ENCODE peak calls at places on chromosomes 6 and 20, in nine cellular contexts. One of them, this sample, is unnamed.

GRCh38 chr6:148367418-148368024 is 24.9 kb downstream of the SASH1 start:
- DNase-seq in stimulated activated naive CD8-positive, alpha-beta T cell treated with anti-CD3 and anti-CD28 coated beads, Interleukin-15, Interleukin-2, amounts not matched to agents 100 U/mL and 50 U/mL, for 24 hours: no peak
- DNase-seq in heart right ventricle: peak; percentile 85
- DNase-seq in CD8-positive, alpha-beta memory T cell: no peak
- DNase-seq in hypothalamus: no peak
- DNase-seq in substantia nigra: no peak
- DNase-seq in HCEC 1CT: peak; percentile 57
- DNase-seq in T-helper 2 cell: no peak
- DNase-seq in neural crest cell: no peak
- DNase-seq in this sample: no peak

GRCh38 chr20:9301129-9302072 is 213.0 kb upstream of the LAMP5 start:
- DNase-seq in CD8-positive, alpha-beta memory T cell: no peak
- DNase-seq in heart right ventricle: peak; percentile 50
- DNase-seq in HCEC 1CT: peak; percentile 51
- DNase-seq in substantia nigra: no peak
- DNase-seq in hypothalamus: peak; percentile 15
- DNase-seq in T-helper 2 cell: no peak
- DNase-seq in neural crest cell: no peak
- DNase-seq in stimulated activated naive CD8-positive, alpha-beta T cell treated with anti-CD3 and anti-CD28 coated beads, Interleukin-15, Interleukin-2, amounts not matched to agents 100 U/mL and 50 U/mL, for 24 hours: no peak
- DNase-seq in this sample: peak; percentile 16

GRCh38 chr6:7723041-7723447 is 2.9 kb upstream of the BMP6 start:
- DNase-seq in hypothalamus: peak; percentile 44
- DNase-seq in T-helper 2 cell: no peak
- DNase-seq in substantia nigra: no peak
- DNase-seq in heart right ventricle: peak; percentile 85
- DNase-seq in neural crest cell: peak; percentile 78
- DNase-seq in stimulated activated naive CD8-positive, alpha-beta T cell treated with anti-CD3 and anti-CD28 coated beads, Interleukin-15, Interleukin-2, amounts not matched to agents 100 U/mL and 50 U/mL, for 24 hours: peak; percentile 74
- DNase-seq in CD8-positive, alpha-beta memory T cell: peak; percentile 59
- DNase-seq in HCEC 1CT: peak; percentile 73
- DNase-seq in this sample: peak; percentile 35

GRCh38 chr6:170444056-170444505 is 109.0 kb downstream of the PSMB1 start:
- DNase-seq in HCEC 1CT: no peak
- DNase-seq in stimulated activated naive CD8-positive, alpha-beta T cell treated with anti-CD3 and anti-CD28 coated beads, Interleukin-15, Interleukin-2, amounts not matched to agents 100 U/mL and 50 U/mL, for 24 hours: no peak
- DNase-seq in heart right ventricle: no peak
- DNase-seq in T-helper 2 cell: no peak
- DNase-seq in substantia nigra: no peak
- DNase-seq in neural crest cell: no peak
- DNase-seq in CD8-positive, alpha-beta memory T cell: no peak
- DNase-seq in hypothalamus: no peak
- DNase-seq in this sample: no peak

GRCh38 chr6:135601857-135602256 is 104.3 kb upstream of the AHI1 start:
- DNase-seq in hypothalamus: no peak
- DNase-seq in T-helper 2 cell: no peak
- DNase-seq in stimulated activated naive CD8-positive, alpha-beta T cell treated with anti-CD3 and anti-CD28 coated beads, Interleukin-15, Interleukin-2, amounts not matched to agents 100 U/mL and 50 U/mL, for 24 hours: no peak
- DNase-seq in heart right ventricle: no peak
- DNase-seq in substantia nigra: no peak
- DNase-seq in HCEC 1CT: no peak
- DNase-seq in neural crest cell: no peak
- DNase-seq in CD8-positive, alpha-beta memory T cell: no peak
- DNase-seq in this sample: no peak

GRCh38 chr6:55176958-55177357 is 2.6 kb downstream of the HCRTR2 start:
- DNase-seq in HCEC 1CT: no peak
- DNase-seq in heart right ventricle: no peak
- DNase-seq in substantia nigra: no peak
- DNase-seq in T-helper 2 cell: no peak
- DNase-seq in stimulated activated naive CD8-positive, alpha-beta T cell treated with anti-CD3 and anti-CD28 coated beads, Interleukin-15, Interleukin-2, amounts not matched to agents 100 U/mL and 50 U/mL, for 24 hours: no peak
- DNase-seq in hypothalamus: no peak
- DNase-seq in CD8-positive, alpha-beta memory T cell: no peak
- DNase-seq in neural crest cell: no peak
- DNase-seq in this sample: no peak

GRCh38 chr20:58903636-58904035 is 51.1 kb downstream of the GNAS start:
- DNase-seq in HCEC 1CT: no peak
- DNase-seq in substantia nigra: no peak
- DNase-seq in stimulated activated naive CD8-positive, alpha-beta T cell treated with anti-CD3 and anti-CD28 coated beads, Interleukin-15, Interleukin-2, amounts not matched to agents 100 U/mL and 50 U/mL, for 24 hours: no peak
- DNase-seq in heart right ventricle: no peak
- DNase-seq in hypothalamus: no peak
- DNase-seq in T-helper 2 cell: no peak
- DNase-seq in CD8-positive, alpha-beta memory T cell: no peak
- DNase-seq in neural crest cell: no peak
- DNase-seq in this sample: no peak

GRCh38 chr6:119241124-119241491 is 108.5 kb downstream of the MAN1A1 start:
- DNase-seq in HCEC 1CT: peak; percentile 14
- DNase-seq in stimulated activated naive CD8-positive, alpha-beta T cell treated with anti-CD3 and anti-CD28 coated beads, Interleukin-15, Interleukin-2, amounts not matched to agents 100 U/mL and 50 U/mL, for 24 hours: no peak
- DNase-seq in heart right ventricle: peak; percentile 36
- DNase-seq in hypothalamus: no peak
- DNase-seq in T-helper 2 cell: no peak
- DNase-seq in CD8-positive, alpha-beta memory T cell: no peak
- DNase-seq in neural crest cell: no peak
- DNase-seq in substantia nigra: no peak
- DNase-seq in this sample: no peak

GRCh38 chr6:16539086-16539931 is 222.0 kb downstream of the ATXN1 start:
- DNase-seq in hypothalamus: no peak
- DNase-seq in T-helper 2 cell: no peak
- DNase-seq in substantia nigra: no peak
- DNase-seq in HCEC 1CT: no peak
- DNase-seq in heart right ventricle: no peak
- DNase-seq in CD8-positive, alpha-beta memory T cell: no peak
- DNase-seq in stimulated activated naive CD8-positive, alpha-beta T cell treated with anti-CD3 and anti-CD28 coated beads, Interleukin-15, Interleukin-2, amounts not matched to agents 100 U/mL and 50 U/mL, for 24 hours: no peak
- DNase-seq in neural crest cell: no peak
- DNase-seq in this sample: no peak

GRCh38 chr20:25553819-25554296 is 31.5 kb downstream of the NINL start:
- DNase-seq in stimulated activated naive CD8-positive, alpha-beta T cell treated with anti-CD3 and anti-CD28 coated beads, Interleukin-15, Interleukin-2, amounts not matched to agents 100 U/mL and 50 U/mL, for 24 hours: no peak
- DNase-seq in HCEC 1CT: peak; percentile 22
- DNase-seq in CD8-positive, alpha-beta memory T cell: no peak
- DNase-seq in neural crest cell: no peak
- DNase-seq in hypothalamus: no peak
- DNase-seq in T-helper 2 cell: no peak
- DNase-seq in substantia nigra: no peak
- DNase-seq in heart right ventricle: no peak
- DNase-seq in this sample: no peak

GRCh38 chr6:11804706-11805105 is 26.1 kb upstream of the ADTRP start:
- DNase-seq in hypothalamus: no peak
- DNase-seq in stimulated activated naive CD8-positive, alpha-beta T cell treated with anti-CD3 and anti-CD28 coated beads, Interleukin-15, Interleukin-2, amounts not matched to agents 100 U/mL and 50 U/mL, for 24 hours: no peak
- DNase-seq in CD8-positive, alpha-beta memory T cell: no peak
- DNase-seq in substantia nigra: no peak
- DNase-seq in heart right ventricle: no peak
- DNase-seq in HCEC 1CT: no peak
- DNase-seq in T-helper 2 cell: no peak
- DNase-seq in neural crest cell: no peak
- DNase-seq in this sample: no peak

GRCh38 chr20:57442160-57442887 is 51.1 kb downstream of the RBM38 start:
- DNase-seq in heart right ventricle: no peak
- DNase-seq in hypothalamus: no peak
- DNase-seq in stimulated activated naive CD8-positive, alpha-beta T cell treated with anti-CD3 and anti-CD28 coated beads, Interleukin-15, Interleukin-2, amounts not matched to agents 100 U/mL and 50 U/mL, for 24 hours: no peak
- DNase-seq in T-helper 2 cell: no peak
- DNase-seq in neural crest cell: no peak
- DNase-seq in substantia nigra: no peak
- DNase-seq in CD8-positive, alpha-beta memory T cell: no peak
- DNase-seq in HCEC 1CT: no peak
- DNase-seq in this sample: no peak

GRCh38 chr20:43539975-43540672 is 18.7 kb upstream of the SGK2 start:
- DNase-seq in T-helper 2 cell: no peak
- DNase-seq in CD8-positive, alpha-beta memory T cell: no peak
- DNase-seq in stimulated activated naive CD8-positive, alpha-beta T cell treated with anti-CD3 and anti-CD28 coated beads, Interleukin-15, Interleukin-2, amounts not matched to agents 100 U/mL and 50 U/mL, for 24 hours: no peak
- DNase-seq in HCEC 1CT: no peak
- DNase-seq in neural crest cell: no peak
- DNase-seq in substantia nigra: no peak
- DNase-seq in hypothalamus: no peak
- DNase-seq in heart right ventricle: no peak
- DNase-seq in this sample: no peak

GRCh38 chr6:22250486-22250885 is 46.4 kb downstream of the PRL start:
- DNase-seq in CD8-positive, alpha-beta memory T cell: no peak
- DNase-seq in T-helper 2 cell: no peak
- DNase-seq in neural crest cell: no peak
- DNase-seq in HCEC 1CT: no peak
- DNase-seq in stimulated activated naive CD8-positive, alpha-beta T cell treated with anti-CD3 and anti-CD28 coated beads, Interleukin-15, Interleukin-2, amounts not matched to agents 100 U/mL and 50 U/mL, for 24 hours: no peak
- DNase-seq in heart right ventricle: no peak
- DNase-seq in hypothalamus: no peak
- DNase-seq in substantia nigra: no peak
- DNase-seq in this sample: no peak

GRCh38 chr20:5766085-5766764 is 16.0 kb downstream of the SHLD1 start:
- DNase-seq in heart right ventricle: no peak
- DNase-seq in substantia nigra: no peak
- DNase-seq in neural crest cell: no peak
- DNase-seq in stimulated activated naive CD8-positive, alpha-beta T cell treated with anti-CD3 and anti-CD28 coated beads, Interleukin-15, Interleukin-2, amounts not matched to agents 100 U/mL and 50 U/mL, for 24 hours: no peak
- DNase-seq in HCEC 1CT: no peak
- DNase-seq in CD8-positive, alpha-beta memory T cell: no peak
- DNase-seq in hypothalamus: no peak
- DNase-seq in T-helper 2 cell: no peak
- DNase-seq in this sample: peak; percentile 25

GRCh38 chr20:38430679-38431325 is 4.3 kb downstream of the SNHG17 start:
- DNase-seq in neural crest cell: no peak
- DNase-seq in hypothalamus: no peak
- DNase-seq in T-helper 2 cell: no peak
- DNase-seq in substantia nigra: no peak
- DNase-seq in HCEC 1CT: no peak
- DNase-seq in stimulated activated naive CD8-positive, alpha-beta T cell treated with anti-CD3 and anti-CD28 coated beads, Interleukin-15, Interleukin-2, amounts not matched to agents 100 U/mL and 50 U/mL, for 24 hours: no peak
- DNase-seq in heart right ventricle: no peak
- DNase-seq in CD8-positive, alpha-beta memory T cell: no peak
- DNase-seq in this sample: no peak

GRCh38 chr20:51628533-51629398 is 86.2 kb upstream of the NFATC2 start:
- DNase-seq in HCEC 1CT: no peak
- DNase-seq in CD8-positive, alpha-beta memory T cell: no peak
- DNase-seq in neural crest cell: no peak
- DNase-seq in stimulated activated naive CD8-positive, alpha-beta T cell treated with anti-CD3 and anti-CD28 coated beads, Interleukin-15, Interleukin-2, amounts not matched to agents 100 U/mL and 50 U/mL, for 24 hours: no peak
- DNase-seq in heart right ventricle: peak; percentile 20
- DNase-seq in substantia nigra: no peak
- DNase-seq in hypothalamus: no peak
- DNase-seq in T-helper 2 cell: no peak
- DNase-seq in this sample: no peak

GRCh38 chr6:158793432-158793831 is 25.7 kb downstream of the EZR start:
- DNase-seq in substantia nigra: no peak
- DNase-seq in HCEC 1CT: peak; percentile 56
- DNase-seq in heart right ventricle: no peak
- DNase-seq in neural crest cell: no peak
- DNase-seq in hypothalamus: no peak
- DNase-seq in stimulated activated naive CD8-positive, alpha-beta T cell treated with anti-CD3 and anti-CD28 coated beads, Interleukin-15, Interleukin-2, amounts not matched to agents 100 U/mL and 50 U/mL, for 24 hours: no peak
- DNase-seq in T-helper 2 cell: no peak
- DNase-seq in CD8-positive, alpha-beta memory T cell: no peak
- DNase-seq in this sample: no peak

GRCh38 chr6:165468361-165468760 is 159.0 kb upstream of the C6orf118 start:
- DNase-seq in heart right ventricle: no peak
- DNase-seq in CD8-positive, alpha-beta memory T cell: no peak
- DNase-seq in HCEC 1CT: no peak
- DNase-seq in substantia nigra: no peak
- DNase-seq in T-helper 2 cell: no peak
- DNase-seq in neural crest cell: no peak
- DNase-seq in stimulated activated naive CD8-positive, alpha-beta T cell treated with anti-CD3 and anti-CD28 coated beads, Interleukin-15, Interleukin-2, amounts not matched to agents 100 U/mL and 50 U/mL, for 24 hours: no peak
- DNase-seq in hypothalamus: no peak
- DNase-seq in this sample: no peak

GRCh38 chr20:51424270-51425041 is 118.1 kb downstream of the NFATC2 start:
- DNase-seq in neural crest cell: no peak
- DNase-seq in hypothalamus: no peak
- DNase-seq in stimulated activated naive CD8-positive, alpha-beta T cell treated with anti-CD3 and anti-CD28 coated beads, Interleukin-15, Interleukin-2, amounts not matched to agents 100 U/mL and 50 U/mL, for 24 hours: peak; percentile 42
- DNase-seq in CD8-positive, alpha-beta memory T cell: no peak
- DNase-seq in heart right ventricle: no peak
- DNase-seq in substantia nigra: no peak
- DNase-seq in T-helper 2 cell: peak; percentile 54
- DNase-seq in HCEC 1CT: no peak
- DNase-seq in this sample: no peak

GRCh38 chr6:158861686-158862381 is 42.7 kb upstream of the EZR start:
- DNase-seq in neural crest cell: no peak
- DNase-seq in HCEC 1CT: no peak
- DNase-seq in CD8-positive, alpha-beta memory T cell: no peak
- DNase-seq in heart right ventricle: no peak
- DNase-seq in T-helper 2 cell: no peak
- DNase-seq in substantia nigra: no peak
- DNase-seq in stimulated activated naive CD8-positive, alpha-beta T cell treated with anti-CD3 and anti-CD28 coated beads, Interleukin-15, Interleukin-2, amounts not matched to agents 100 U/mL and 50 U/mL, for 24 hours: no peak
- DNase-seq in hypothalamus: no peak
- DNase-seq in this sample: no peak

GRCh38 chr20:46240065-46240464 is 68.2 kb downstream of the CDH22 start:
- DNase-seq in neural crest cell: no peak
- DNase-seq in hypothalamus: no peak
- DNase-seq in T-helper 2 cell: no peak
- DNase-seq in substantia nigra: no peak
- DNase-seq in HCEC 1CT: no peak
- DNase-seq in heart right ventricle: no peak
- DNase-seq in stimulated activated naive CD8-positive, alpha-beta T cell treated with anti-CD3 and anti-CD28 coated beads, Interleukin-15, Interleukin-2, amounts not matched to agents 100 U/mL and 50 U/mL, for 24 hours: no peak
- DNase-seq in CD8-positive, alpha-beta memory T cell: no peak
- DNase-seq in this sample: no peak

GRCh38 chr20:38181207-38181693 is 16.2 kb upstream of the TGM2 start:
- DNase-seq in T-helper 2 cell: no peak
- DNase-seq in stimulated activated naive CD8-positive, alpha-beta T cell treated with anti-CD3 and anti-CD28 coated beads, Interleukin-15, Interleukin-2, amounts not matched to agents 100 U/mL and 50 U/mL, for 24 hours: no peak
- DNase-seq in HCEC 1CT: no peak
- DNase-seq in CD8-positive, alpha-beta memory T cell: no peak
- DNase-seq in hypothalamus: no peak
- DNase-seq in substantia nigra: no peak
- DNase-seq in neural crest cell: no peak
- DNase-seq in heart right ventricle: no peak
- DNase-seq in this sample: no peak

GRCh38 chr6:34055223-34055933 is 90.5 kb downstream of the GRM4 start:
- DNase-seq in hypothalamus: peak; percentile 8
- DNase-seq in CD8-positive, alpha-beta memory T cell: peak; percentile 68
- DNase-seq in HCEC 1CT: peak; percentile 38
- DNase-seq in heart right ventricle: peak; percentile 34
- DNase-seq in T-helper 2 cell: peak; percentile 5
- DNase-seq in neural crest cell: peak; percentile 80
- DNase-seq in stimulated activated naive CD8-positive, alpha-beta T cell treated with anti-CD3 and anti-CD28 coated beads, Interleukin-15, Interleukin-2, amounts not matched to agents 100 U/mL and 50 U/mL, for 24 hours: peak; percentile 74
- DNase-seq in substantia nigra: no peak
- DNase-seq in this sample: peak; percentile 19

GRCh38 chr6:34526992-34527728 is 29.0 kb downstream of the SPDEF start:
- DNase-seq in heart right ventricle: peak; percentile 96
- DNase-seq in neural crest cell: peak; percentile 94
- DNase-seq in HCEC 1CT: peak; percentile 89
- DNase-seq in CD8-positive, alpha-beta memory T cell: peak; percentile 96
- DNase-seq in stimulated activated naive CD8-positive, alpha-beta T cell treated with anti-CD3 and anti-CD28 coated beads, Interleukin-15, Interleukin-2, amounts not matched to agents 100 U/mL and 50 U/mL, for 24 hours: peak; percentile 98
- DNase-seq in substantia nigra: peak; percentile 38
- DNase-seq in hypothalamus: peak; percentile 72
- DNase-seq in T-helper 2 cell: peak; percentile 85
- DNase-seq in this sample: peak; percentile 72

This sample was measured in hippocampal formation.